ENCODE peak calls at places on chromosome 7, in eight cellular contexts. One of them, this sample, is unnamed.

GRCh38 chr7:91835191-91836064 is 45.1 kb downstream of the MTERF1 start:
- DNase-seq in pancreas: no peak
- DNase-seq in left ventricle myocardium inferior: no peak
- DNase-seq in CD8-positive, alpha-beta T cell: no peak
- DNase-seq in heart left ventricle: no peak
- DNase-seq in K562: no peak
- DNase-seq in HCT116: no peak
- DNase-seq in Karpas-422: no peak
- DNase-seq in this sample: no peak

GRCh38 chr7:119223930-119224329 is 999.4 kb downstream of the ANKRD7 start:
- DNase-seq in HCT116: no peak
- DNase-seq in Karpas-422: no peak
- DNase-seq in left ventricle myocardium inferior: no peak
- DNase-seq in K562: no peak
- DNase-seq in heart left ventricle: no peak
- DNase-seq in CD8-positive, alpha-beta T cell: no peak
- DNase-seq in pancreas: no peak
- DNase-seq in this sample: no peak

GRCh38 chr7:102390697-102391484 is 5.3 kb upstream of the PRKRIP1 start:
- DNase-seq in CD8-positive, alpha-beta T cell: peak; percentile 34
- DNase-seq in left ventricle myocardium inferior: peak; percentile 77
- DNase-seq in HCT116: peak; percentile 60
- DNase-seq in Karpas-422: peak; percentile 82
- DNase-seq in pancreas: peak; percentile 89
- DNase-seq in heart left ventricle: peak; percentile 83
- DNase-seq in K562: peak; percentile 83
- DNase-seq in this sample: peak; percentile 87

GRCh38 chr7:836429-836828 is 4.2 kb downstream of the SUN1 start:
- DNase-seq in heart left ventricle: no peak
- DNase-seq in HCT116: peak; percentile 27
- DNase-seq in CD8-positive, alpha-beta T cell: no peak
- DNase-seq in left ventricle myocardium inferior: no peak
- DNase-seq in Karpas-422: no peak
- DNase-seq in K562: no peak
- DNase-seq in pancreas: no peak
- DNase-seq in this sample: no peak

GRCh38 chr7:24395512-24395911 is 111.5 kb downstream of the NPY start:
- DNase-seq in HCT116: no peak
- DNase-seq in Karpas-422: no peak
- DNase-seq in pancreas: no peak
- DNase-seq in heart left ventricle: no peak
- DNase-seq in K562: peak; percentile 7
- DNase-seq in CD8-positive, alpha-beta T cell: no peak
- DNase-seq in left ventricle myocardium inferior: no peak
- DNase-seq in this sample: no peak

GRCh38 chr7:118755067-118755625 is 530.6 kb downstream of the ANKRD7 start:
- DNase-seq in CD8-positive, alpha-beta T cell: no peak
- DNase-seq in heart left ventricle: no peak
- DNase-seq in left ventricle myocardium inferior: no peak
- DNase-seq in K562: no peak
- DNase-seq in pancreas: no peak
- DNase-seq in Karpas-422: no peak
- DNase-seq in HCT116: no peak
- DNase-seq in this sample: no peak

GRCh38 chr7:24733414-24734060 is 23.7 kb downstream of the GSDME start:
- DNase-seq in HCT116: no peak
- DNase-seq in left ventricle myocardium inferior: no peak
- DNase-seq in K562: no peak
- DNase-seq in Karpas-422: no peak
- DNase-seq in CD8-positive, alpha-beta T cell: no peak
- DNase-seq in heart left ventricle: no peak
- DNase-seq in pancreas: no peak
- DNase-seq in this sample: no peak

GRCh38 chr7:132353902-132354301 is 222.4 kb downstream of the PLXNA4 start:
- DNase-seq in K562: no peak
- DNase-seq in Karpas-422: no peak
- DNase-seq in left ventricle myocardium inferior: no peak
- DNase-seq in pancreas: no peak
- DNase-seq in CD8-positive, alpha-beta T cell: no peak
- DNase-seq in heart left ventricle: no peak
- DNase-seq in HCT116: no peak
- DNase-seq in this sample: no peak

GRCh38 chr7:125934539-125934938 is 1004.9 kb upstream of the POT1 start:
- DNase-seq in K562: no peak
- DNase-seq in left ventricle myocardium inferior: no peak
- DNase-seq in HCT116: peak; percentile 80
- DNase-seq in CD8-positive, alpha-beta T cell: no peak
- DNase-seq in pancreas: no peak
- DNase-seq in Karpas-422: no peak
- DNase-seq in heart left ventricle: no peak
- DNase-seq in this sample: no peak

GRCh38 chr7:104795616-104796398 is 218.2 kb upstream of the KMT2E start:
- DNase-seq in left ventricle myocardium inferior: no peak
- DNase-seq in Karpas-422: no peak
- DNase-seq in heart left ventricle: no peak
- DNase-seq in HCT116: no peak
- DNase-seq in K562: no peak
- DNase-seq in CD8-positive, alpha-beta T cell: no peak
- DNase-seq in pancreas: no peak
- DNase-seq in this sample: no peak

GRCh38 chr7:77537595-77538185 is 595 bp downstream of the PTPN12 start:
- DNase-seq in K562: peak; percentile 66
- DNase-seq in HCT116: no peak
- DNase-seq in CD8-positive, alpha-beta T cell: no peak
- DNase-seq in Karpas-422: peak; percentile 76
- DNase-seq in left ventricle myocardium inferior: peak; percentile 45
- DNase-seq in pancreas: peak; percentile 36
- DNase-seq in heart left ventricle: peak; percentile 45
- DNase-seq in this sample: peak; percentile 80

GRCh38 chr7:12757443-12757842 is 70.0 kb downstream of the ARL4A start:
- DNase-seq in heart left ventricle: no peak
- DNase-seq in left ventricle myocardium inferior: no peak
- DNase-seq in pancreas: no peak
- DNase-seq in K562: no peak
- DNase-seq in HCT116: no peak
- DNase-seq in CD8-positive, alpha-beta T cell: no peak
- DNase-seq in Karpas-422: no peak
- DNase-seq in this sample: no peak

GRCh38 chr7:131196808-131197207 is 130.9 kb upstream of the MKLN1 start:
- DNase-seq in pancreas: no peak
- DNase-seq in K562: no peak
- DNase-seq in Karpas-422: no peak
- DNase-seq in left ventricle myocardium inferior: no peak
- DNase-seq in HCT116: no peak
- DNase-seq in CD8-positive, alpha-beta T cell: no peak
- DNase-seq in heart left ventricle: no peak
- DNase-seq in this sample: no peak

GRCh38 chr7:64946772-64947171 is 43.7 kb downstream of the ZNF273 start:
- DNase-seq in heart left ventricle: no peak
- DNase-seq in CD8-positive, alpha-beta T cell: no peak
- DNase-seq in pancreas: no peak
- DNase-seq in HCT116: no peak
- DNase-seq in Karpas-422: peak; percentile 69
- DNase-seq in left ventricle myocardium inferior: no peak
- DNase-seq in K562: no peak
- DNase-seq in this sample: peak; percentile 58

GRCh38 chr7:149013876-149014275 is 14.4 kb downstream of the PDIA4 start:
- DNase-seq in pancreas: no peak
- DNase-seq in Karpas-422: no peak
- DNase-seq in left ventricle myocardium inferior: no peak
- DNase-seq in heart left ventricle: no peak
- DNase-seq in K562: no peak
- DNase-seq in CD8-positive, alpha-beta T cell: no peak
- DNase-seq in HCT116: no peak
- DNase-seq in this sample: no peak

GRCh38 chr7:46461334-46461777 is 540.3 kb upstream of the IGFBP3 start:
- DNase-seq in left ventricle myocardium inferior: no peak
- DNase-seq in Karpas-422: no peak
- DNase-seq in CD8-positive, alpha-beta T cell: no peak
- DNase-seq in pancreas: no peak
- DNase-seq in K562: no peak
- DNase-seq in HCT116: no peak
- DNase-seq in heart left ventricle: no peak
- DNase-seq in this sample: no peak

GRCh38 chr7:118590107-118590506 is 365.6 kb downstream of the ANKRD7 start:
- DNase-seq in HCT116: peak; percentile 3
- DNase-seq in CD8-positive, alpha-beta T cell: no peak
- DNase-seq in K562: no peak
- DNase-seq in heart left ventricle: no peak
- DNase-seq in pancreas: no peak
- DNase-seq in Karpas-422: peak; percentile 73
- DNase-seq in left ventricle myocardium inferior: no peak
- DNase-seq in this sample: no peak

GRCh38 chr7:27636326-27637006 is 26.2 kb downstream of the HIBADH start:
- DNase-seq in CD8-positive, alpha-beta T cell: no peak
- DNase-seq in HCT116: no peak
- DNase-seq in pancreas: no peak
- DNase-seq in Karpas-422: no peak
- DNase-seq in heart left ventricle: no peak
- DNase-seq in left ventricle myocardium inferior: no peak
- DNase-seq in K562: no peak
- DNase-seq in this sample: no peak

GRCh38 chr7:126394406-126394805 is 858.3 kb downstream of the GRM8 start:
- DNase-seq in pancreas: no peak
- DNase-seq in Karpas-422: no peak
- DNase-seq in HCT116: no peak
- DNase-seq in K562: no peak
- DNase-seq in left ventricle myocardium inferior: no peak
- DNase-seq in heart left ventricle: no peak
- DNase-seq in CD8-positive, alpha-beta T cell: no peak
- DNase-seq in this sample: no peak

GRCh38 chr7:15016726-15017125 is 114.2 kb upstream of the DGKB start:
- DNase-seq in Karpas-422: no peak
- DNase-seq in CD8-positive, alpha-beta T cell: no peak
- DNase-seq in heart left ventricle: no peak
- DNase-seq in left ventricle myocardium inferior: no peak
- DNase-seq in HCT116: peak; percentile 45
- DNase-seq in pancreas: no peak
- DNase-seq in K562: no peak
- DNase-seq in this sample: no peak

GRCh38 chr7:103660455-103661371 is 214.7 kb upstream of the SLC26A5 start:
- DNase-seq in Karpas-422: no peak
- DNase-seq in left ventricle myocardium inferior: no peak
- DNase-seq in CD8-positive, alpha-beta T cell: no peak
- DNase-seq in heart left ventricle: no peak
- DNase-seq in pancreas: no peak
- DNase-seq in K562: peak; percentile 32
- DNase-seq in HCT116: no peak
- DNase-seq in this sample: no peak

GRCh38 chr7:18637516-18637915 is 142.0 kb downstream of the HDAC9 start:
- DNase-seq in HCT116: no peak
- DNase-seq in CD8-positive, alpha-beta T cell: no peak
- DNase-seq in pancreas: no peak
- DNase-seq in left ventricle myocardium inferior: no peak
- DNase-seq in Karpas-422: no peak
- DNase-seq in heart left ventricle: no peak
- DNase-seq in K562: no peak
- DNase-seq in this sample: no peak

GRCh38 chr7:2173184-2173827 is 59.4 kb downstream of the MAD1L1 start:
- DNase-seq in K562: no peak
- DNase-seq in heart left ventricle: no peak
- DNase-seq in left ventricle myocardium inferior: no peak
- DNase-seq in CD8-positive, alpha-beta T cell: no peak
- DNase-seq in pancreas: no peak
- DNase-seq in HCT116: no peak
- DNase-seq in Karpas-422: no peak
- DNase-seq in this sample: peak; percentile 53

GRCh38 chr7:150399861-150400778 is 21.0 kb downstream of the ZNF775 start:
- DNase-seq in pancreas: no peak
- DNase-seq in HCT116: no peak
- DNase-seq in heart left ventricle: no peak
- DNase-seq in CD8-positive, alpha-beta T cell: no peak
- DNase-seq in K562: peak; percentile 79
- DNase-seq in left ventricle myocardium inferior: no peak
- DNase-seq in Karpas-422: no peak
- DNase-seq in this sample: no peak
- H3K27ac ChIP-seq in pancreas: no peak overlapping the region
- H3K27ac ChIP-seq in HCT116: no peak overlapping the region
- H3K27ac ChIP-seq in heart left ventricle: no peak overlapping the region
- H3K27ac ChIP-seq in CD8-positive, alpha-beta T cell: no peak overlapping the region
- H3K27ac ChIP-seq in K562: peak overlapping the region; percentile 66
- H3K27ac ChIP-seq in left ventricle myocardium inferior: no peak overlapping the region
- H3K27ac ChIP-seq in Karpas-422: no peak overlapping the region
- H3K27ac ChIP-seq in this sample: no peak overlapping the region

DNA sequence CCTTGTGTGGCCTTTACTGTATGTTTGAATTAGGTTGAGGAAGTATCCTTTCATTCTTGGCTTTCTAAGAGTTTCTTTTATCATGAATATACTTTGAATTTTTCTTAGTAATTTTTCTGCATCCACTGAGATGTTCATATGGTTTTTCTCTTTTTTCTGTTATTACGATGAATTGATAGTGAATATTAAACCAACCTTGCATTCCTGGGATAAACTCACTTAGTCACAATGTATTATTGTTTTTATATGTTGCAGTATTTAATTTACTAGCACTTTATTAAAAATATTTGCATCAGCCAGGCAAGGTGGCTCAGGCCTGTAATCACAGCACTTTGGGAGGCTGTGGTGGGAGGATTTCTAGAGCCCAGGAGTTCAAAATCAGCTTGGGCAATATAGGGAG is 15.3 kb upstream of the RBM33 start:
- DNase-seq in K562: no peak
- DNase-seq in left ventricle myocardium inferior: no peak
- DNase-seq in CD8-positive, alpha-beta T cell: no peak
- DNase-seq in Karpas-422: no peak
- DNase-seq in HCT116: no peak
- DNase-seq in pancreas: no peak
- DNase-seq in heart left ventricle: no peak
- DNase-seq in this sample: no peak
- H3K27me3 ChIP-seq in K562: peaks cover 10% of the 10 kb centered on the region
- H3K27me3 ChIP-seq in left ventricle myocardium inferior: no peaks in the 10 kb centered on the region
- H3K27me3 ChIP-seq in CD8-positive, alpha-beta T cell: no peaks in the 10 kb centered on the region
- H3K27me3 ChIP-seq in Karpas-422: no peaks in the 10 kb centered on the region
- H3K27me3 ChIP-seq in HCT116: no peaks in the 10 kb centered on the region
- H3K27me3 ChIP-seq in pancreas: no peaks in the 10 kb centered on the region
- H3K27me3 ChIP-seq in heart left ventricle: no peaks in the 10 kb centered on the region
- H3K27me3 ChIP-seq in this sample: no peaks in the 10 kb centered on the region

GRCh38 chr7:82091126-82091682 is 321.4 kb upstream of the HGF start:
- DNase-seq in K562: no peak
- DNase-seq in CD8-positive, alpha-beta T cell: no peak
- DNase-seq in pancreas: no peak
- DNase-seq in Karpas-422: no peak
- DNase-seq in left ventricle myocardium inferior: no peak
- DNase-seq in heart left ventricle: no peak
- DNase-seq in HCT116: no peak
- DNase-seq in this sample: no peak
- H3K27ac ChIP-seq in K562: no peak overlapping the region
- H3K27ac ChIP-seq in CD8-positive, alpha-beta T cell: no peak overlapping the region
- H3K27ac ChIP-seq in pancreas: no peak overlapping the region
- H3K27ac ChIP-seq in Karpas-422: no peak overlapping the region
- H3K27ac ChIP-seq in left ventricle myocardium inferior: no peak overlapping the region
- H3K27ac ChIP-seq in heart left ventricle: no peak overlapping the region
- H3K27ac ChIP-seq in HCT116: no peak overlapping the region
- H3K27ac ChIP-seq in this sample: no peak overlapping the region

DNA sequence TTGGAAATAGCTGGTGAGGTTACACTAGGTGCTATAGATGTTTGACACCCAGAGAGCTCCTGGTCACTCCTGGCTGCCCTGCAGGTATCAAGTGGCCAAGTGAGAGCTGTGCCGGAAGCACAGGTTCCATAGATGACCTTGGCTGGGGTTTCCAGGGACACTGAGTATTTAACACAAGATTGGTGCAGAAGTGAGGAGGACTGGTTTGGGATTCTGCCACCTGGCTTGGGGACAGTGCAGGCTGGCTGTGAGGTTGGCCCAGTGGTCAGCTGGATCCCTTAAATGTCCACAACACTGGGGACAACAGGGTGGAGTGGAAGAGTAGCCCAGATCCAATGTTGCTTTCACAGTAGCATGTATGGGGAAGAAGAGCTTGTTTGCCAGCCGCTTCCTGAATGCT is 5.3 kb upstream of the ACHE start:
- DNase-seq in pancreas: peak; percentile 58
- DNase-seq in left ventricle myocardium inferior: no peak
- DNase-seq in Karpas-422: no peak
- DNase-seq in K562: no peak
- DNase-seq in HCT116: no peak
- DNase-seq in CD8-positive, alpha-beta T cell: no peak
- DNase-seq in heart left ventricle: no peak
- DNase-seq in this sample: no peak
- H3K27me3 ChIP-seq in pancreas: no peaks in the 10 kb centered on the region
- H3K27me3 ChIP-seq in left ventricle myocardium inferior: peaks cover 93% of the 10 kb centered on the region
- H3K27me3 ChIP-seq in Karpas-422: no peaks in the 10 kb centered on the region
- H3K27me3 ChIP-seq in K562: no peaks in the 10 kb centered on the region
- H3K27me3 ChIP-seq in HCT116: no peaks in the 10 kb centered on the region
- H3K27me3 ChIP-seq in CD8-positive, alpha-beta T cell: peaks cover 7% of the 10 kb centered on the region
- H3K27me3 ChIP-seq in heart left ventricle: peaks cover 62% of the 10 kb centered on the region
- H3K27me3 ChIP-seq in this sample: peaks cover 18% of the 10 kb centered on the region

This sample was measured in upper lobe of right lung.